ENCODE peak calls at places on chromosome 5, in four cellular contexts. One of them, this sample, is unnamed.

GRCh38 chr5:160769264-160769663 is 82.7 kb downstream of the ATP10B start:
- DNase-seq in WTC11: no peak
- DNase-seq in GM12878: no peak
- DNase-seq in HepG2: no peak
- DNase-seq in this sample: no peak

GRCh38 chr5:112014771-112015170 is 257.8 kb upstream of the NREP start:
- DNase-seq in WTC11: no peak
- DNase-seq in GM12878: no peak
- DNase-seq in HepG2: no peak
- DNase-seq in this sample: no peak

GRCh38 chr5:133918316-133918715 is 50.1 kb downstream of the C5orf15 start:
- DNase-seq in WTC11: no peak
- DNase-seq in GM12878: no peak
- DNase-seq in HepG2: no peak
- DNase-seq in this sample: no peak

GRCh38 chr5:68347549-68347948 is 132.0 kb downstream of the PIK3R1 start:
- DNase-seq in WTC11: no peak
- DNase-seq in GM12878: no peak
- DNase-seq in HepG2: no peak
- DNase-seq in this sample: no peak

GRCh38 chr5:395156-395920 is 47.6 kb upstream of the EXOC3 start:
- DNase-seq in WTC11: no peak
- DNase-seq in GM12878: no peak
- DNase-seq in HepG2: no peak
- DNase-seq in this sample: peak; percentile 6

GRCh38 chr5:179623906-179624741 is 653 bp upstream of the HNRNPH1 start:
- DNase-seq in WTC11: peak; percentile 29
- DNase-seq in GM12878: no peak
- DNase-seq in HepG2: peak; percentile 45
- DNase-seq in this sample: peak; percentile 51

GRCh38 chr5:80097516-80097915 is 62.4 kb downstream of the THBS4 start:
- DNase-seq in WTC11: peak; percentile 45
- DNase-seq in GM12878: no peak
- DNase-seq in HepG2: no peak
- DNase-seq in this sample: no peak

GRCh38 chr5:124980174-124980941 is 233.9 kb upstream of the ZNF608 start:
- DNase-seq in WTC11: peak; percentile 53
- DNase-seq in GM12878: peak; percentile 48
- DNase-seq in HepG2: no peak
- DNase-seq in this sample: no peak

GRCh38 chr5:9409413-9410089 is 136.3 kb downstream of the SEMA5A start:
- DNase-seq in WTC11: no peak
- DNase-seq in GM12878: no peak
- DNase-seq in HepG2: no peak
- DNase-seq in this sample: no peak

GRCh38 chr5:57509501-57510260 is 27.1 kb upstream of the ACTBL2 start:
- DNase-seq in WTC11: no peak
- DNase-seq in GM12878: no peak
- DNase-seq in HepG2: no peak
- DNase-seq in this sample: no peak

GRCh38 chr5:98827161-98827560 is 53.7 kb downstream of the RGMB start:
- DNase-seq in WTC11: no peak
- DNase-seq in GM12878: no peak
- DNase-seq in HepG2: peak; percentile 32
- DNase-seq in this sample: peak; percentile 35

GRCh38 chr5:176892663-176893062 is 6.5 kb downstream of the HK3 start:
- DNase-seq in WTC11: no peak
- DNase-seq in GM12878: no peak
- DNase-seq in HepG2: no peak
- DNase-seq in this sample: no peak

GRCh38 chr5:112921031-112921832 is 795 bp downstream of the REEP5 start:
- DNase-seq in WTC11: peak; percentile 66
- DNase-seq in GM12878: no peak
- DNase-seq in HepG2: peak; percentile 51
- DNase-seq in this sample: peak; percentile 74

GRCh38 chr5:151684690-151685361 is 1.9 kb downstream of the SPARC start:
- DNase-seq in WTC11: peak; percentile 58
- DNase-seq in GM12878: no peak
- DNase-seq in HepG2: no peak
- DNase-seq in this sample: no peak

GRCh38 chr5:117803533-117803932 is 1184.8 kb downstream of the DTWD2 start:
- DNase-seq in WTC11: no peak
- DNase-seq in GM12878: no peak
- DNase-seq in HepG2: no peak
- DNase-seq in this sample: no peak

GRCh38 chr5:37804401-37804800 is 35.4 kb downstream of the GDNF start:
- DNase-seq in WTC11: no peak
- DNase-seq in GM12878: no peak
- DNase-seq in HepG2: no peak
- DNase-seq in this sample: no peak

GRCh38 chr5:77230727-77231469 is 20.4 kb downstream of the PDE8B start:
- DNase-seq in WTC11: peak; percentile 28
- DNase-seq in GM12878: no peak
- DNase-seq in HepG2: no peak
- DNase-seq in this sample: no peak

GRCh38 chr5:8362507-8362906 is 493.6 kb downstream of the MTRR start:
- DNase-seq in WTC11: no peak
- DNase-seq in GM12878: no peak
- DNase-seq in HepG2: no peak
- DNase-seq in this sample: no peak

GRCh38 chr5:1751026-1751863 is 48.4 kb downstream of the MRPL36 start:
- DNase-seq in WTC11: peak; percentile 17
- DNase-seq in GM12878: no peak
- DNase-seq in HepG2: no peak
- DNase-seq in this sample: no peak

GRCh38 chr5:53027913-53028312 is 38.8 kb downstream of the ITGA2 start:
- DNase-seq in WTC11: no peak
- DNase-seq in GM12878: no peak
- DNase-seq in HepG2: no peak
- DNase-seq in this sample: no peak

GRCh38 chr5:138706655-138707480 is 46.4 kb upstream of the CTNNA1 start:
- DNase-seq in WTC11: no peak
- DNase-seq in GM12878: no peak
- DNase-seq in HepG2: no peak
- DNase-seq in this sample: no peak

GRCh38 chr5:181187500-181188213 is 17.3 kb downstream of the TRIM7 start:
- DNase-seq in WTC11: peak; percentile 92
- DNase-seq in GM12878: no peak
- DNase-seq in HepG2: peak; percentile 81
- DNase-seq in this sample: peak; percentile 93

GRCh38 chr5:154092356-154092755 is 53.6 kb downstream of the MFAP3 start:
- DNase-seq in WTC11: no peak
- DNase-seq in GM12878: no peak
- DNase-seq in HepG2: no peak
- DNase-seq in this sample: no peak

GRCh38 chr5:88756953-88757352 is 126.0 kb downstream of the MEF2C start:
- DNase-seq in WTC11: no peak
- DNase-seq in GM12878: no peak
- DNase-seq in HepG2: no peak
- DNase-seq in this sample: no peak

GRCh38 chr5:145629047-145629446 is 206.1 kb downstream of the PRELID2 start:
- DNase-seq in WTC11: no peak
- DNase-seq in GM12878: no peak
- DNase-seq in HepG2: no peak
- DNase-seq in this sample: no peak

GRCh38 chr5:133154274-133155088 is 102.7 kb downstream of the HSPA4 start:
- DNase-seq in WTC11: no peak
- DNase-seq in GM12878: no peak
- DNase-seq in HepG2: no peak
- DNase-seq in this sample: no peak

GRCh38 chr5:157025093-157025698 is 33.7 kb downstream of the HAVCR1 start:
- DNase-seq in WTC11: no peak
- DNase-seq in GM12878: peak; percentile 38
- DNase-seq in HepG2: no peak
- DNase-seq in this sample: no peak

GRCh38 chr5:92715946-92716345 is 865.1 kb downstream of the NR2F1-AS1 start:
- DNase-seq in WTC11: no peak
- DNase-seq in GM12878: no peak
- DNase-seq in HepG2: no peak
- DNase-seq in this sample: no peak

DNA sequence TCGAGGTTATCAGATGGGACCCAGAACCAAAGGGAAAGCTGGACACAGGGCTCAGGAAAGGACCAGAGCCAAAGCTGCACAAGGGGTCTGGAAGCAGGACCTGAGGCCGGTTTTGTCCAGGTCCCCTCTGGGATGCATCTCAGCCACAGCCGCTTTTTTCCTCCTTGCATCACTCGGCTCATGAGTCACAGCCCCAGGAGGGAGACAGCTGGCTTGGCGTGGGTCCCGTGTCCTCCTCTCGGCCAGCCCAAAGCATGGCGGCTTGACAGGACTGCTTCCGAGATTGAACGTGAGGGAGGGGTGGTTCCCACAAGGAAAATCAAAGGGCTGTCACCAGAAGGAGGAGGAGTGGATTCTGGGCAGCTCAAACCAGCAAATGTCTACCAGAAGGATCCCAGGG is 56.7 kb upstream of the CPLX2 start:
- DNase-seq in WTC11: no peak
- DNase-seq in GM12878: no peak
- DNase-seq in HepG2: no peak
- DNase-seq in this sample: no peak
- TF ChIP-seq ETV6 in WTC11: no peak
- TF ChIP-seq ETV6 in GM12878: no peak
- TF ChIP-seq ETV6 in HepG2: no peak
- TF ChIP-seq ETV6 in this sample: no peak

GRCh38 chr5:83149671-83150070 is 72.3 kb downstream of the XRCC4 start:
- DNase-seq in WTC11: no peak
- DNase-seq in GM12878: no peak
- DNase-seq in HepG2: no peak
- DNase-seq in this sample: no peak

GRCh38 chr5:83148370-83148769 is 71.0 kb downstream of the XRCC4 start:
- DNase-seq in WTC11: no peak
- DNase-seq in GM12878: no peak
- DNase-seq in HepG2: no peak
- DNase-seq in this sample: no peak

GRCh38 chr5:83147593-83147992 is 70.2 kb downstream of the XRCC4 start:
- DNase-seq in WTC11: no peak
- DNase-seq in GM12878: no peak
- DNase-seq in HepG2: no peak
- DNase-seq in this sample: no peak

GRCh38 chr5:83157120-83157519 is 79.8 kb downstream of the XRCC4 start:
- DNase-seq in WTC11: no peak
- DNase-seq in GM12878: no peak
- DNase-seq in HepG2: no peak
- DNase-seq in this sample: no peak

GRCh38 chr5:83151821-83152220 is 74.5 kb downstream of the XRCC4 start:
- DNase-seq in WTC11: no peak
- DNase-seq in GM12878: no peak
- DNase-seq in HepG2: no peak
- DNase-seq in this sample: no peak
- TF ChIP-seq ETV6 in WTC11: no peak
- TF ChIP-seq ETV6 in GM12878: no peak
- TF ChIP-seq ETV6 in HepG2: no peak
- TF ChIP-seq ETV6 in this sample: no peak

GRCh38 chr5:14417232-14417730 is 164.3 kb upstream of the OTULINL start:
- DNase-seq in WTC11: peak; percentile 24
- DNase-seq in GM12878: no peak
- DNase-seq in HepG2: no peak
- DNase-seq in this sample: no peak
- TF ChIP-seq ETV6 in WTC11: no peak
- TF ChIP-seq ETV6 in GM12878: no peak
- TF ChIP-seq ETV6 in HepG2: no peak
- TF ChIP-seq ETV6 in this sample: no peak

DNA sequence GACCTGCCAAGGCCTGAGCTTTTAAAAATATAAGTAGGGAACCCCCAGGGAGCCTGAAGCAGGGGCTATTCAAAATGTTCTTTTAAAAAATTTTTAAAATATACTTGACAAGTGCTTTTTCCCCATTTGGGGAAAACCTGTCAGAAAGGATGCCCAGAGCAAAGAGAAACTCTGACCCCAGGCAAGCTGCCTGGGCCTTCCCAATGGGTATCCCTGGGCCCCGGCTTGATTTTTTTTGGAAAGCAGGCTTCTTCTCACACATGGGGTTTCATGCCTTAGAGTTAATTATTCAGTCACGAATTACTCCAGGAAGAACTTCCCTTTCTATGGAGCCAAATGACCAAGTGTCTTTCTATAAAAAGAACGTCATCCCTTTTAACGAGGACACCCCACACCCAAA is 203.0 kb downstream of the SLIT3 start:
- DNase-seq in WTC11: no peak
- DNase-seq in GM12878: no peak
- DNase-seq in HepG2: no peak
- DNase-seq in this sample: no peak
- TF ChIP-seq ETV6 in WTC11: no peak
- TF ChIP-seq ETV6 in GM12878: no peak
- TF ChIP-seq ETV6 in HepG2: no peak
- TF ChIP-seq ETV6 in this sample: no peak

DNA sequence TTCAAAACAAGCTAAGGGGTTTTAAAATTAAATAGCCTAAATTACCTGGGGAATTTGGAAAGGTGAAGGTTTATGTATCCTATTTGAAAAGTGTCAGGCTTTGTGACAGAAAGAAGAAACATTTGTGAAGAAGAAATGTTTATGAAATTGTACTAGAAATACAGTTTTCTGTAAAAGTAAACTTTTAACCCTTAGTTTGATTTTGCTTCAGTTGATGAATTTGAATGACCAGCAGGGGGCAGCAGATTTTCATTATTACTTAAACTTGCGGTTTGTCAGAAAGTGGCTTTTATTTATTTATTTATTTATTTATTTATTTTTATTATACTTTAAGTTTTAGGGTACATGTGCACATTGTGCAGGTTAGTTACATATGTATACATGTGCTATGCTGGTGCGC is 58.1 kb downstream of the NNT start:
- DNase-seq in WTC11: peak; percentile 17
- DNase-seq in GM12878: no peak
- DNase-seq in HepG2: peak; percentile 40
- DNase-seq in this sample: no peak
- TF ChIP-seq ETV6 in WTC11: no peak
- TF ChIP-seq ETV6 in GM12878: no peak
- TF ChIP-seq ETV6 in HepG2: no peak
- TF ChIP-seq ETV6 in this sample: no peak

GRCh38 chr5:173197375-173197891 is 37.6 kb downstream of the NKX2-5 start:
- DNase-seq in WTC11: no peak
- DNase-seq in GM12878: no peak
- DNase-seq in HepG2: no peak
- DNase-seq in this sample: no peak

GRCh38 chr5:173200356-173200755 is 34.6 kb downstream of the NKX2-5 start:
- DNase-seq in WTC11: no peak
- DNase-seq in GM12878: no peak
- DNase-seq in HepG2: no peak
- DNase-seq in this sample: no peak

GRCh38 chr5:173201636-173202265 is 33.3 kb downstream of the NKX2-5 start:
- DNase-seq in WTC11: no peak
- DNase-seq in GM12878: no peak
- DNase-seq in HepG2: peak; percentile 34
- DNase-seq in this sample: no peak

GRCh38 chr5:173196133-173196952 is 38.7 kb downstream of the NKX2-5 start:
- DNase-seq in WTC11: no peak
- DNase-seq in GM12878: no peak
- DNase-seq in HepG2: peak; percentile 82
- DNase-seq in this sample: peak; percentile 24

GRCh38 chr5:173198049-173198448 is 37.0 kb downstream of the NKX2-5 start:
- DNase-seq in WTC11: no peak
- DNase-seq in GM12878: no peak
- DNase-seq in HepG2: no peak
- DNase-seq in this sample: no peak
- TF ChIP-seq ETV6 in WTC11: no peak
- TF ChIP-seq ETV6 in GM12878: no peak
- TF ChIP-seq ETV6 in HepG2: no peak
- TF ChIP-seq ETV6 in this sample: no peak

GRCh38 chr5:123035320-123035949 is 1.1 kb downstream of the PPIC start:
- DNase-seq in WTC11: peak; percentile 64
- DNase-seq in GM12878: no peak
- DNase-seq in HepG2: peak; percentile 6
- DNase-seq in this sample: peak; percentile 53
- TF ChIP-seq ETV6 in WTC11: no peak
- TF ChIP-seq ETV6 in GM12878: no peak
- TF ChIP-seq ETV6 in HepG2: no peak
- TF ChIP-seq ETV6 in this sample: no peak

This sample was measured in K562.